ENCODE peak calls at places on chromosomes 16 and 17, in ten cellular contexts. One of them, this sample, is unnamed.

GRCh38 chr17:60107526-60108257 is 29.0 kb upstream of the HEATR6 start:
- DNase-seq in stimulated activated CD8-positive, alpha-beta memory T cell treated with anti-CD3 and anti-CD28 coated beads, Interleukin-15, amount 100 ng/mL, for 24 hours: no peak
- DNase-seq in MCF 10A: peak; percentile 20
- DNase-seq in stromal cell of bone marrow: peak; percentile 21
- DNase-seq in NCI-H1092: no peak
- DNase-seq in left colon: no peak
- DNase-seq in sigmoid colon: no peak
- DNase-seq in activated T-helper 1 cell treated with anti-CD3 and anti-CD28 coated beads, Interleukin-12 subunit alpha, Interleukin-12 subunit beta, Interleukin-2, Interleukin-4 antibody, amounts not matched to agents 30 ng/mL and 10 ng/mL and 1 ng/mL, durations not matched to agents 14 hours and 24 hours and 36 hours: no peak
- DNase-seq in GDM1: no peak
- DNase-seq in GM19239: no peak
- DNase-seq in this sample: no peak

GRCh38 chr16:13332713-13333255 is 431.4 kb downstream of the SHISA9 start:
- DNase-seq in stimulated activated CD8-positive, alpha-beta memory T cell treated with anti-CD3 and anti-CD28 coated beads, Interleukin-15, amount 100 ng/mL, for 24 hours: no peak
- DNase-seq in MCF 10A: no peak
- DNase-seq in stromal cell of bone marrow: no peak
- DNase-seq in NCI-H1092: peak; percentile 13
- DNase-seq in left colon: no peak
- DNase-seq in sigmoid colon: no peak
- DNase-seq in activated T-helper 1 cell treated with anti-CD3 and anti-CD28 coated beads, Interleukin-12 subunit alpha, Interleukin-12 subunit beta, Interleukin-2, Interleukin-4 antibody, amounts not matched to agents 30 ng/mL and 10 ng/mL and 1 ng/mL, durations not matched to agents 14 hours and 24 hours and 36 hours: no peak
- DNase-seq in GDM1: no peak
- DNase-seq in GM19239: no peak
- DNase-seq in this sample: no peak

GRCh38 chr16:61993076-61993475 is 43.2 kb downstream of the CDH8 start:
- DNase-seq in stimulated activated CD8-positive, alpha-beta memory T cell treated with anti-CD3 and anti-CD28 coated beads, Interleukin-15, amount 100 ng/mL, for 24 hours: no peak
- DNase-seq in MCF 10A: no peak
- DNase-seq in stromal cell of bone marrow: no peak
- DNase-seq in NCI-H1092: no peak
- DNase-seq in left colon: no peak
- DNase-seq in sigmoid colon: no peak
- DNase-seq in activated T-helper 1 cell treated with anti-CD3 and anti-CD28 coated beads, Interleukin-12 subunit alpha, Interleukin-12 subunit beta, Interleukin-2, Interleukin-4 antibody, amounts not matched to agents 30 ng/mL and 10 ng/mL and 1 ng/mL, durations not matched to agents 14 hours and 24 hours and 36 hours: no peak
- DNase-seq in GDM1: no peak
- DNase-seq in GM19239: no peak
- DNase-seq in this sample: no peak

GRCh38 chr17:19867654-19868395 is at the start of gene ULK2:
- DNase-seq in stimulated activated CD8-positive, alpha-beta memory T cell treated with anti-CD3 and anti-CD28 coated beads, Interleukin-15, amount 100 ng/mL, for 24 hours: peak; percentile 17
- DNase-seq in MCF 10A: peak; percentile 45
- DNase-seq in stromal cell of bone marrow: peak; percentile 60
- DNase-seq in NCI-H1092: peak; percentile 3
- DNase-seq in left colon: peak; percentile 36
- DNase-seq in sigmoid colon: peak; percentile 80
- DNase-seq in activated T-helper 1 cell treated with anti-CD3 and anti-CD28 coated beads, Interleukin-12 subunit alpha, Interleukin-12 subunit beta, Interleukin-2, Interleukin-4 antibody, amounts not matched to agents 30 ng/mL and 10 ng/mL and 1 ng/mL, durations not matched to agents 14 hours and 24 hours and 36 hours: peak; percentile 35
- DNase-seq in GDM1: no peak
- DNase-seq in GM19239: peak; percentile 60
- DNase-seq in this sample: peak; percentile 73

GRCh38 chr17:80791758-80792284 is 199.8 kb upstream of the CHMP6 start:
- DNase-seq in stimulated activated CD8-positive, alpha-beta memory T cell treated with anti-CD3 and anti-CD28 coated beads, Interleukin-15, amount 100 ng/mL, for 24 hours: no peak
- DNase-seq in MCF 10A: peak; percentile 98
- DNase-seq in stromal cell of bone marrow: peak; percentile 97
- DNase-seq in NCI-H1092: no peak
- DNase-seq in left colon: peak; percentile 65
- DNase-seq in sigmoid colon: peak; percentile 93
- DNase-seq in activated T-helper 1 cell treated with anti-CD3 and anti-CD28 coated beads, Interleukin-12 subunit alpha, Interleukin-12 subunit beta, Interleukin-2, Interleukin-4 antibody, amounts not matched to agents 30 ng/mL and 10 ng/mL and 1 ng/mL, durations not matched to agents 14 hours and 24 hours and 36 hours: peak; percentile 49
- DNase-seq in GDM1: no peak
- DNase-seq in GM19239: no peak
- DNase-seq in this sample: no peak

GRCh38 chr17:80774643-80775281 is 216.9 kb upstream of the CHMP6 start:
- DNase-seq in stimulated activated CD8-positive, alpha-beta memory T cell treated with anti-CD3 and anti-CD28 coated beads, Interleukin-15, amount 100 ng/mL, for 24 hours: no peak
- DNase-seq in MCF 10A: no peak
- DNase-seq in stromal cell of bone marrow: no peak
- DNase-seq in NCI-H1092: peak; percentile 38
- DNase-seq in left colon: no peak
- DNase-seq in sigmoid colon: peak; percentile 65
- DNase-seq in activated T-helper 1 cell treated with anti-CD3 and anti-CD28 coated beads, Interleukin-12 subunit alpha, Interleukin-12 subunit beta, Interleukin-2, Interleukin-4 antibody, amounts not matched to agents 30 ng/mL and 10 ng/mL and 1 ng/mL, durations not matched to agents 14 hours and 24 hours and 36 hours: no peak
- DNase-seq in GDM1: peak; percentile 78
- DNase-seq in GM19239: no peak
- DNase-seq in this sample: no peak

GRCh38 chr17:67390006-67390645 is 13.0 kb downstream of the PITPNC1 start:
- DNase-seq in stimulated activated CD8-positive, alpha-beta memory T cell treated with anti-CD3 and anti-CD28 coated beads, Interleukin-15, amount 100 ng/mL, for 24 hours: no peak
- DNase-seq in MCF 10A: no peak
- DNase-seq in stromal cell of bone marrow: no peak
- DNase-seq in NCI-H1092: no peak
- DNase-seq in left colon: no peak
- DNase-seq in sigmoid colon: no peak
- DNase-seq in activated T-helper 1 cell treated with anti-CD3 and anti-CD28 coated beads, Interleukin-12 subunit alpha, Interleukin-12 subunit beta, Interleukin-2, Interleukin-4 antibody, amounts not matched to agents 30 ng/mL and 10 ng/mL and 1 ng/mL, durations not matched to agents 14 hours and 24 hours and 36 hours: no peak
- DNase-seq in GDM1: no peak
- DNase-seq in GM19239: no peak
- DNase-seq in this sample: no peak

GRCh38 chr16:84965428-84966149 is 45.7 kb downstream of the ZDHHC7 start:
- DNase-seq in stimulated activated CD8-positive, alpha-beta memory T cell treated with anti-CD3 and anti-CD28 coated beads, Interleukin-15, amount 100 ng/mL, for 24 hours: no peak
- DNase-seq in MCF 10A: no peak
- DNase-seq in stromal cell of bone marrow: no peak
- DNase-seq in NCI-H1092: no peak
- DNase-seq in left colon: no peak
- DNase-seq in sigmoid colon: no peak
- DNase-seq in activated T-helper 1 cell treated with anti-CD3 and anti-CD28 coated beads, Interleukin-12 subunit alpha, Interleukin-12 subunit beta, Interleukin-2, Interleukin-4 antibody, amounts not matched to agents 30 ng/mL and 10 ng/mL and 1 ng/mL, durations not matched to agents 14 hours and 24 hours and 36 hours: no peak
- DNase-seq in GDM1: no peak
- DNase-seq in GM19239: no peak
- DNase-seq in this sample: no peak

GRCh38 chr17:56260421-56260820 is 107.1 kb downstream of the ANKFN1 start:
- DNase-seq in stimulated activated CD8-positive, alpha-beta memory T cell treated with anti-CD3 and anti-CD28 coated beads, Interleukin-15, amount 100 ng/mL, for 24 hours: no peak
- DNase-seq in MCF 10A: no peak
- DNase-seq in stromal cell of bone marrow: peak; percentile 66
- DNase-seq in NCI-H1092: no peak
- DNase-seq in left colon: no peak
- DNase-seq in sigmoid colon: no peak
- DNase-seq in activated T-helper 1 cell treated with anti-CD3 and anti-CD28 coated beads, Interleukin-12 subunit alpha, Interleukin-12 subunit beta, Interleukin-2, Interleukin-4 antibody, amounts not matched to agents 30 ng/mL and 10 ng/mL and 1 ng/mL, durations not matched to agents 14 hours and 24 hours and 36 hours: no peak
- DNase-seq in GDM1: no peak
- DNase-seq in GM19239: no peak
- DNase-seq in this sample: no peak

GRCh38 chr17:60640503-60640902 is 37.1 kb upstream of the BCAS3 start:
- DNase-seq in stimulated activated CD8-positive, alpha-beta memory T cell treated with anti-CD3 and anti-CD28 coated beads, Interleukin-15, amount 100 ng/mL, for 24 hours: no peak
- DNase-seq in MCF 10A: peak; percentile 22
- DNase-seq in stromal cell of bone marrow: no peak
- DNase-seq in NCI-H1092: no peak
- DNase-seq in left colon: no peak
- DNase-seq in sigmoid colon: no peak
- DNase-seq in activated T-helper 1 cell treated with anti-CD3 and anti-CD28 coated beads, Interleukin-12 subunit alpha, Interleukin-12 subunit beta, Interleukin-2, Interleukin-4 antibody, amounts not matched to agents 30 ng/mL and 10 ng/mL and 1 ng/mL, durations not matched to agents 14 hours and 24 hours and 36 hours: no peak
- DNase-seq in GDM1: no peak
- DNase-seq in GM19239: no peak
- DNase-seq in this sample: no peak

GRCh38 chr16:76278976-76279375 is 1.8 kb downstream of the CNTNAP4 start:
- DNase-seq in stimulated activated CD8-positive, alpha-beta memory T cell treated with anti-CD3 and anti-CD28 coated beads, Interleukin-15, amount 100 ng/mL, for 24 hours: no peak
- DNase-seq in MCF 10A: peak; percentile 53
- DNase-seq in stromal cell of bone marrow: peak; percentile 26
- DNase-seq in NCI-H1092: peak; percentile 4
- DNase-seq in left colon: no peak
- DNase-seq in sigmoid colon: no peak
- DNase-seq in activated T-helper 1 cell treated with anti-CD3 and anti-CD28 coated beads, Interleukin-12 subunit alpha, Interleukin-12 subunit beta, Interleukin-2, Interleukin-4 antibody, amounts not matched to agents 30 ng/mL and 10 ng/mL and 1 ng/mL, durations not matched to agents 14 hours and 24 hours and 36 hours: no peak
- DNase-seq in GDM1: no peak
- DNase-seq in GM19239: no peak
- DNase-seq in this sample: no peak

GRCh38 chr17:33038740-33039139 is 47.1 kb downstream of the SPACA3 start:
- DNase-seq in stimulated activated CD8-positive, alpha-beta memory T cell treated with anti-CD3 and anti-CD28 coated beads, Interleukin-15, amount 100 ng/mL, for 24 hours: no peak
- DNase-seq in MCF 10A: peak; percentile 65
- DNase-seq in stromal cell of bone marrow: no peak
- DNase-seq in NCI-H1092: peak; percentile 29
- DNase-seq in left colon: no peak
- DNase-seq in sigmoid colon: no peak
- DNase-seq in activated T-helper 1 cell treated with anti-CD3 and anti-CD28 coated beads, Interleukin-12 subunit alpha, Interleukin-12 subunit beta, Interleukin-2, Interleukin-4 antibody, amounts not matched to agents 30 ng/mL and 10 ng/mL and 1 ng/mL, durations not matched to agents 14 hours and 24 hours and 36 hours: no peak
- DNase-seq in GDM1: no peak
- DNase-seq in GM19239: no peak
- DNase-seq in this sample: peak; percentile 69

GRCh38 chr17:17491546-17491988 is 4.6 kb downstream of the RASD1 start:
- DNase-seq in stimulated activated CD8-positive, alpha-beta memory T cell treated with anti-CD3 and anti-CD28 coated beads, Interleukin-15, amount 100 ng/mL, for 24 hours: no peak
- DNase-seq in MCF 10A: no peak
- DNase-seq in stromal cell of bone marrow: no peak
- DNase-seq in NCI-H1092: no peak
- DNase-seq in left colon: peak; percentile 16
- DNase-seq in sigmoid colon: peak; percentile 59
- DNase-seq in activated T-helper 1 cell treated with anti-CD3 and anti-CD28 coated beads, Interleukin-12 subunit alpha, Interleukin-12 subunit beta, Interleukin-2, Interleukin-4 antibody, amounts not matched to agents 30 ng/mL and 10 ng/mL and 1 ng/mL, durations not matched to agents 14 hours and 24 hours and 36 hours: no peak
- DNase-seq in GDM1: no peak
- DNase-seq in GM19239: no peak
- DNase-seq in this sample: no peak

GRCh38 chr17:64781013-64781392 is 118.9 kb upstream of the SMURF2 start:
- DNase-seq in stimulated activated CD8-positive, alpha-beta memory T cell treated with anti-CD3 and anti-CD28 coated beads, Interleukin-15, amount 100 ng/mL, for 24 hours: no peak
- DNase-seq in MCF 10A: no peak
- DNase-seq in stromal cell of bone marrow: no peak
- DNase-seq in NCI-H1092: no peak
- DNase-seq in left colon: no peak
- DNase-seq in sigmoid colon: no peak
- DNase-seq in activated T-helper 1 cell treated with anti-CD3 and anti-CD28 coated beads, Interleukin-12 subunit alpha, Interleukin-12 subunit beta, Interleukin-2, Interleukin-4 antibody, amounts not matched to agents 30 ng/mL and 10 ng/mL and 1 ng/mL, durations not matched to agents 14 hours and 24 hours and 36 hours: no peak
- DNase-seq in GDM1: no peak
- DNase-seq in GM19239: no peak
- DNase-seq in this sample: peak; percentile 21

GRCh38 chr16:20111143-20111542 is 37.5 kb upstream of the GPR139 start:
- DNase-seq in stimulated activated CD8-positive, alpha-beta memory T cell treated with anti-CD3 and anti-CD28 coated beads, Interleukin-15, amount 100 ng/mL, for 24 hours: no peak
- DNase-seq in MCF 10A: no peak
- DNase-seq in stromal cell of bone marrow: no peak
- DNase-seq in NCI-H1092: no peak
- DNase-seq in left colon: no peak
- DNase-seq in sigmoid colon: no peak
- DNase-seq in activated T-helper 1 cell treated with anti-CD3 and anti-CD28 coated beads, Interleukin-12 subunit alpha, Interleukin-12 subunit beta, Interleukin-2, Interleukin-4 antibody, amounts not matched to agents 30 ng/mL and 10 ng/mL and 1 ng/mL, durations not matched to agents 14 hours and 24 hours and 36 hours: no peak
- DNase-seq in GDM1: no peak
- DNase-seq in GM19239: no peak
- DNase-seq in this sample: no peak

GRCh38 chr17:3695723-3696411 is at the start of gene P2RX5:
- DNase-seq in stimulated activated CD8-positive, alpha-beta memory T cell treated with anti-CD3 and anti-CD28 coated beads, Interleukin-15, amount 100 ng/mL, for 24 hours: peak; percentile 21
- DNase-seq in MCF 10A: peak; percentile 29
- DNase-seq in stromal cell of bone marrow: no peak
- DNase-seq in NCI-H1092: no peak
- DNase-seq in left colon: no peak
- DNase-seq in sigmoid colon: no peak
- DNase-seq in activated T-helper 1 cell treated with anti-CD3 and anti-CD28 coated beads, Interleukin-12 subunit alpha, Interleukin-12 subunit beta, Interleukin-2, Interleukin-4 antibody, amounts not matched to agents 30 ng/mL and 10 ng/mL and 1 ng/mL, durations not matched to agents 14 hours and 24 hours and 36 hours: peak; percentile 49
- DNase-seq in GDM1: no peak
- DNase-seq in GM19239: peak; percentile 30
- DNase-seq in this sample: no peak

GRCh38 chr17:11330871-11331270 is 89.9 kb downstream of the SHISA6 start:
- DNase-seq in stimulated activated CD8-positive, alpha-beta memory T cell treated with anti-CD3 and anti-CD28 coated beads, Interleukin-15, amount 100 ng/mL, for 24 hours: no peak
- DNase-seq in MCF 10A: no peak
- DNase-seq in stromal cell of bone marrow: no peak
- DNase-seq in NCI-H1092: no peak
- DNase-seq in left colon: no peak
- DNase-seq in sigmoid colon: no peak
- DNase-seq in activated T-helper 1 cell treated with anti-CD3 and anti-CD28 coated beads, Interleukin-12 subunit alpha, Interleukin-12 subunit beta, Interleukin-2, Interleukin-4 antibody, amounts not matched to agents 30 ng/mL and 10 ng/mL and 1 ng/mL, durations not matched to agents 14 hours and 24 hours and 36 hours: no peak
- DNase-seq in GDM1: no peak
- DNase-seq in GM19239: no peak
- DNase-seq in this sample: no peak

GRCh38 chr16:89357460-89357859 is 132.9 kb downstream of the ANKRD11 start:
- DNase-seq in stimulated activated CD8-positive, alpha-beta memory T cell treated with anti-CD3 and anti-CD28 coated beads, Interleukin-15, amount 100 ng/mL, for 24 hours: no peak
- DNase-seq in MCF 10A: no peak
- DNase-seq in stromal cell of bone marrow: no peak
- DNase-seq in NCI-H1092: no peak
- DNase-seq in left colon: no peak
- DNase-seq in sigmoid colon: no peak
- DNase-seq in activated T-helper 1 cell treated with anti-CD3 and anti-CD28 coated beads, Interleukin-12 subunit alpha, Interleukin-12 subunit beta, Interleukin-2, Interleukin-4 antibody, amounts not matched to agents 30 ng/mL and 10 ng/mL and 1 ng/mL, durations not matched to agents 14 hours and 24 hours and 36 hours: no peak
- DNase-seq in GDM1: no peak
- DNase-seq in GM19239: no peak
- DNase-seq in this sample: no peak

GRCh38 chr17:59561042-59561441 is 4.4 kb upstream of the DHX40 start:
- DNase-seq in stimulated activated CD8-positive, alpha-beta memory T cell treated with anti-CD3 and anti-CD28 coated beads, Interleukin-15, amount 100 ng/mL, for 24 hours: no peak
- DNase-seq in MCF 10A: peak; percentile 35
- DNase-seq in stromal cell of bone marrow: no peak
- DNase-seq in NCI-H1092: no peak
- DNase-seq in left colon: no peak
- DNase-seq in sigmoid colon: no peak
- DNase-seq in activated T-helper 1 cell treated with anti-CD3 and anti-CD28 coated beads, Interleukin-12 subunit alpha, Interleukin-12 subunit beta, Interleukin-2, Interleukin-4 antibody, amounts not matched to agents 30 ng/mL and 10 ng/mL and 1 ng/mL, durations not matched to agents 14 hours and 24 hours and 36 hours: no peak
- DNase-seq in GDM1: peak; percentile 51
- DNase-seq in GM19239: no peak
- DNase-seq in this sample: no peak